ENCODE peak calls at places on chromosomes 4 and X, in four cellular contexts. One of them, this sample, is unnamed.

GRCh38 chrX:123274796-123275195 is 90.7 kb downstream of the GRIA3 start:
- DNase-seq in AG20443: no peak
- DNase-seq in EL: no peak
- DNase-seq in activated CD4-positive, alpha-beta T cell treated with anti-CD3 and anti-CD28 coated beads, Interleukin-2, amount 50 U/mL, for 1 hour: no peak
- DNase-seq in this sample: no peak

GRCh38 chrX:110806145-110806544 is 10.5 kb upstream of the CHRDL1 start:
- DNase-seq in activated CD4-positive, alpha-beta T cell treated with anti-CD3 and anti-CD28 coated beads, Interleukin-2, amount 50 U/mL, for 1 hour: no peak
- DNase-seq in EL: peak; percentile 75
- DNase-seq in AG20443: peak; percentile 30
- DNase-seq in this sample: no peak

GRCh38 chrX:17597836-17598434 is 139.4 kb upstream of the SCML1 start:
- DNase-seq in EL: no peak
- DNase-seq in AG20443: no peak
- DNase-seq in activated CD4-positive, alpha-beta T cell treated with anti-CD3 and anti-CD28 coated beads, Interleukin-2, amount 50 U/mL, for 1 hour: no peak
- DNase-seq in this sample: no peak

GRCh38 chr4:113411496-113411938 is 350.0 kb downstream of the CAMK2D start:
- DNase-seq in AG20443: peak; percentile 51
- DNase-seq in activated CD4-positive, alpha-beta T cell treated with anti-CD3 and anti-CD28 coated beads, Interleukin-2, amount 50 U/mL, for 1 hour: no peak
- DNase-seq in EL: peak; percentile 86
- DNase-seq in this sample: no peak

GRCh38 chr4:118398226-118399090 is 45.7 kb upstream of the PRSS12 start:
- DNase-seq in AG20443: no peak
- DNase-seq in EL: no peak
- DNase-seq in activated CD4-positive, alpha-beta T cell treated with anti-CD3 and anti-CD28 coated beads, Interleukin-2, amount 50 U/mL, for 1 hour: no peak
- DNase-seq in this sample: no peak

GRCh38 chrX:39848900-39849299 is 248.9 kb downstream of the BCOR start:
- DNase-seq in activated CD4-positive, alpha-beta T cell treated with anti-CD3 and anti-CD28 coated beads, Interleukin-2, amount 50 U/mL, for 1 hour: no peak
- DNase-seq in EL: peak; percentile 62
- DNase-seq in AG20443: peak; percentile 69
- DNase-seq in this sample: no peak

GRCh38 chr4:182449186-182449880 is 206.1 kb downstream of the TENM3 start:
- DNase-seq in EL: no peak
- DNase-seq in activated CD4-positive, alpha-beta T cell treated with anti-CD3 and anti-CD28 coated beads, Interleukin-2, amount 50 U/mL, for 1 hour: no peak
- DNase-seq in AG20443: no peak
- DNase-seq in this sample: no peak

GRCh38 chrX:40003982-40004535 is 93.7 kb downstream of the BCOR start:
- DNase-seq in activated CD4-positive, alpha-beta T cell treated with anti-CD3 and anti-CD28 coated beads, Interleukin-2, amount 50 U/mL, for 1 hour: no peak
- DNase-seq in AG20443: no peak
- DNase-seq in EL: no peak
- DNase-seq in this sample: no peak

GRCh38 chr4:145285928-145286327 is 105.5 kb upstream of the OTUD4 start:
- DNase-seq in activated CD4-positive, alpha-beta T cell treated with anti-CD3 and anti-CD28 coated beads, Interleukin-2, amount 50 U/mL, for 1 hour: no peak
- DNase-seq in EL: peak; percentile 14
- DNase-seq in AG20443: peak; percentile 42
- DNase-seq in this sample: no peak

GRCh38 chr4:22873899-22874298 is 181.2 kb downstream of the GBA3 start:
- DNase-seq in AG20443: no peak
- DNase-seq in EL: no peak
- DNase-seq in activated CD4-positive, alpha-beta T cell treated with anti-CD3 and anti-CD28 coated beads, Interleukin-2, amount 50 U/mL, for 1 hour: no peak
- DNase-seq in this sample: no peak

This sample was measured in occipital lobe.